ENCODE peak calls at places on chromosomes 7 and 10, in eight cellular contexts. One of them, this sample, is unnamed. For H3K4me1, the result is how much of the 10 kb centered on the place peaks cover.

GRCh38 chr10:126063353-126063791 is 167.0 kb downstream of the FANK1 start:
- DNase-seq in ovary: no peak
- DNase-seq in upper lobe of right lung: no peak
- DNase-seq in A549: peak
- DNase-seq in HCT116: peak
- DNase-seq in transverse colon: no peak
- DNase-seq in psoas muscle: no peak
- DNase-seq in heart left ventricle: no peak
- DNase-seq in this sample: no peak

GRCh38 chr10:63702107-63702506 is 180.9 kb downstream of the REEP3 start:
- DNase-seq in upper lobe of right lung: no peak
- DNase-seq in psoas muscle: no peak
- DNase-seq in A549: no peak
- DNase-seq in heart left ventricle: no peak
- DNase-seq in ovary: no peak
- DNase-seq in HCT116: no peak
- DNase-seq in transverse colon: no peak
- DNase-seq in this sample: no peak

GRCh38 chr7:107170051-107170661 is 1.4 kb downstream of the HBP1 start:
- DNase-seq in heart left ventricle: no peak
- DNase-seq in upper lobe of right lung: no peak
- DNase-seq in ovary: no peak
- DNase-seq in transverse colon: no peak
- DNase-seq in HCT116: no peak
- DNase-seq in A549: no peak
- DNase-seq in psoas muscle: no peak
- DNase-seq in this sample: no peak

GRCh38 chr7:794671-795329 is 37.5 kb upstream of the SUN1 start:
- DNase-seq in psoas muscle: no peak
- DNase-seq in ovary: no peak
- DNase-seq in heart left ventricle: no peak
- DNase-seq in upper lobe of right lung: no peak
- DNase-seq in transverse colon: peak
- DNase-seq in HCT116: no peak
- DNase-seq in A549: no peak
- DNase-seq in this sample: no peak

GRCh38 chr7:55365103-55365679 is at the start of gene LANCL2:
- DNase-seq in heart left ventricle: no peak
- DNase-seq in HCT116: no peak
- DNase-seq in psoas muscle: no peak
- DNase-seq in upper lobe of right lung: no peak
- DNase-seq in ovary: no peak
- DNase-seq in transverse colon: peak
- DNase-seq in A549: no peak
- DNase-seq in this sample: no peak

GRCh38 chr7:30979027-30979426 is 15.3 kb downstream of the GHRHR start:
- DNase-seq in psoas muscle: no peak
- DNase-seq in HCT116: no peak
- DNase-seq in transverse colon: no peak
- DNase-seq in A549: no peak
- DNase-seq in ovary: no peak
- DNase-seq in upper lobe of right lung: no peak
- DNase-seq in heart left ventricle: no peak
- DNase-seq in this sample: no peak

GRCh38 chr10:47318706-47319105 is 3.5 kb upstream of the GDF2 start:
- DNase-seq in psoas muscle: no peak
- DNase-seq in transverse colon: no peak
- DNase-seq in heart left ventricle: no peak
- DNase-seq in HCT116: peak
- DNase-seq in A549: peak
- DNase-seq in upper lobe of right lung: peak
- DNase-seq in ovary: no peak
- DNase-seq in this sample: no peak

GRCh38 chr10:61822781-61823230 is 78.7 kb upstream of the ARID5B start:
- DNase-seq in psoas muscle: no peak
- DNase-seq in upper lobe of right lung: no peak
- DNase-seq in transverse colon: no peak
- DNase-seq in HCT116: no peak
- DNase-seq in heart left ventricle: no peak
- DNase-seq in A549: no peak
- DNase-seq in ovary: no peak
- DNase-seq in this sample: no peak

GRCh38 chr7:122989041-122989440 is 6.5 kb downstream of the TAS2R16 start:
- DNase-seq in A549: no peak
- DNase-seq in HCT116: no peak
- DNase-seq in transverse colon: no peak
- DNase-seq in upper lobe of right lung: no peak
- DNase-seq in ovary: no peak
- DNase-seq in heart left ventricle: no peak
- DNase-seq in psoas muscle: no peak
- DNase-seq in this sample: no peak

GRCh38 chr10:127549009-127549408 is at the start of gene NPS:
- DNase-seq in HCT116: no peak
- DNase-seq in upper lobe of right lung: no peak
- DNase-seq in ovary: no peak
- DNase-seq in psoas muscle: no peak
- DNase-seq in A549: no peak
- DNase-seq in transverse colon: no peak
- DNase-seq in heart left ventricle: no peak
- DNase-seq in this sample: no peak

GRCh38 chr7:148303295-148304013 is 287.1 kb upstream of the C7orf33 start:
- DNase-seq in A549: peak
- DNase-seq in HCT116: no peak
- DNase-seq in upper lobe of right lung: no peak
- DNase-seq in transverse colon: peak
- DNase-seq in ovary: peak
- DNase-seq in psoas muscle: peak
- DNase-seq in heart left ventricle: peak
- DNase-seq in this sample: peak

GRCh38 chr7:135147899-135148721 is at the start of gene TMEM140:
- DNase-seq in upper lobe of right lung: no peak
- DNase-seq in psoas muscle: no peak
- DNase-seq in heart left ventricle: no peak
- DNase-seq in HCT116: no peak
- DNase-seq in A549: peak
- DNase-seq in ovary: no peak
- DNase-seq in transverse colon: peak
- DNase-seq in this sample: no peak

GRCh38 chr7:135857519-135858274 is 109.1 kb upstream of the FAM180A start:
- DNase-seq in HCT116: no peak
- DNase-seq in transverse colon: no peak
- DNase-seq in upper lobe of right lung: no peak
- DNase-seq in ovary: no peak
- DNase-seq in psoas muscle: no peak
- DNase-seq in heart left ventricle: no peak
- DNase-seq in A549: no peak
- DNase-seq in this sample: no peak

GRCh38 chr10:78414380-78414779 is 380.7 kb downstream of the RPS24 start:
- DNase-seq in psoas muscle: no peak
- DNase-seq in upper lobe of right lung: no peak
- DNase-seq in HCT116: no peak
- DNase-seq in ovary: no peak
- DNase-seq in transverse colon: no peak
- DNase-seq in heart left ventricle: no peak
- DNase-seq in A549: no peak
- DNase-seq in this sample: peak

GRCh38 chr10:69483988-69484387 is 32.7 kb downstream of the TSPAN15 start:
- DNase-seq in upper lobe of right lung: no peak
- DNase-seq in transverse colon: no peak
- DNase-seq in HCT116: no peak
- DNase-seq in A549: no peak
- DNase-seq in ovary: no peak
- DNase-seq in heart left ventricle: no peak
- DNase-seq in psoas muscle: no peak
- DNase-seq in this sample: no peak

GRCh38 chr10:92689663-92690210 is at the start of gene HHEX:
- DNase-seq in transverse colon: peak
- DNase-seq in ovary: no peak
- DNase-seq in heart left ventricle: peak
- DNase-seq in HCT116: peak
- DNase-seq in A549: peak
- DNase-seq in psoas muscle: peak
- DNase-seq in upper lobe of right lung: peak
- DNase-seq in this sample: no peak

GRCh38 chr7:139542308-139543151 is 19.0 kb downstream of the CLEC2L start:
- DNase-seq in transverse colon: no peak
- DNase-seq in psoas muscle: no peak
- DNase-seq in HCT116: no peak
- DNase-seq in upper lobe of right lung: peak
- DNase-seq in ovary: no peak
- DNase-seq in A549: no peak
- DNase-seq in heart left ventricle: no peak
- DNase-seq in this sample: no peak

GRCh38 chr7:155411718-155412415 is 46.1 kb upstream of the EN2 start:
- DNase-seq in HCT116: no peak
- DNase-seq in heart left ventricle: no peak
- DNase-seq in transverse colon: no peak
- DNase-seq in ovary: no peak
- DNase-seq in upper lobe of right lung: no peak
- DNase-seq in A549: no peak
- DNase-seq in psoas muscle: no peak
- DNase-seq in this sample: no peak

GRCh38 chr10:119479048-119479394 is 63.5 kb downstream of the RGS10 start:
- DNase-seq in transverse colon: no peak
- DNase-seq in heart left ventricle: no peak
- DNase-seq in upper lobe of right lung: no peak
- DNase-seq in ovary: no peak
- DNase-seq in HCT116: no peak
- DNase-seq in psoas muscle: no peak
- DNase-seq in A549: no peak
- DNase-seq in this sample: no peak
- H3K4me3 ChIP-seq in transverse colon: no peak
- H3K4me3 ChIP-seq in heart left ventricle: no peak
- H3K4me3 ChIP-seq in upper lobe of right lung: no peak
- H3K4me3 ChIP-seq in ovary: no peak
- H3K4me3 ChIP-seq in HCT116: no peak
- H3K4me3 ChIP-seq in psoas muscle: no peak
- H3K4me3 ChIP-seq in A549: no peak
- H3K4me3 ChIP-seq in this sample: no peak

GRCh38 chr7:101169110-101169837 is 3.9 kb upstream of the VGF start:
- DNase-seq in ovary: no peak
- DNase-seq in heart left ventricle: no peak
- DNase-seq in transverse colon: no peak
- DNase-seq in upper lobe of right lung: no peak
- DNase-seq in A549: no peak
- DNase-seq in HCT116: no peak
- DNase-seq in psoas muscle: no peak
- DNase-seq in this sample: no peak
- H3K4me1 ChIP-seq in ovary: under half
- H3K4me1 ChIP-seq in heart left ventricle: under half
- H3K4me1 ChIP-seq in transverse colon: half or more
- H3K4me1 ChIP-seq in upper lobe of right lung: under half
- H3K4me1 ChIP-seq in A549: half or more
- H3K4me1 ChIP-seq in HCT116: half or more
- H3K4me1 ChIP-seq in psoas muscle: under half
- H3K4me1 ChIP-seq in this sample: half or more

GRCh38 chr10:3047622-3047995 is 19.7 kb upstream of the PFKP start:
- DNase-seq in HCT116: no peak
- DNase-seq in transverse colon: no peak
- DNase-seq in upper lobe of right lung: no peak
- DNase-seq in ovary: no peak
- DNase-seq in heart left ventricle: no peak
- DNase-seq in psoas muscle: no peak
- DNase-seq in A549: no peak
- DNase-seq in this sample: no peak

GRCh38 chr10:3043512-3044368 is 23.6 kb upstream of the PFKP start:
- DNase-seq in A549: peak
- DNase-seq in psoas muscle: peak
- DNase-seq in ovary: no peak
- DNase-seq in transverse colon: peak
- DNase-seq in heart left ventricle: peak
- DNase-seq in upper lobe of right lung: no peak
- DNase-seq in HCT116: peak
- DNase-seq in this sample: no peak

GRCh38 chr10:3046210-3046779 is 21.1 kb upstream of the PFKP start:
- DNase-seq in heart left ventricle: no peak
- DNase-seq in HCT116: no peak
- DNase-seq in ovary: no peak
- DNase-seq in upper lobe of right lung: no peak
- DNase-seq in transverse colon: no peak
- DNase-seq in A549: no peak
- DNase-seq in psoas muscle: no peak
- DNase-seq in this sample: no peak

GRCh38 chr10:3046941-3047621 is 20.3 kb upstream of the PFKP start:
- DNase-seq in upper lobe of right lung: no peak
- DNase-seq in heart left ventricle: no peak
- DNase-seq in A549: no peak
- DNase-seq in psoas muscle: no peak
- DNase-seq in HCT116: no peak
- DNase-seq in ovary: no peak
- DNase-seq in transverse colon: no peak
- DNase-seq in this sample: no peak

DNA sequence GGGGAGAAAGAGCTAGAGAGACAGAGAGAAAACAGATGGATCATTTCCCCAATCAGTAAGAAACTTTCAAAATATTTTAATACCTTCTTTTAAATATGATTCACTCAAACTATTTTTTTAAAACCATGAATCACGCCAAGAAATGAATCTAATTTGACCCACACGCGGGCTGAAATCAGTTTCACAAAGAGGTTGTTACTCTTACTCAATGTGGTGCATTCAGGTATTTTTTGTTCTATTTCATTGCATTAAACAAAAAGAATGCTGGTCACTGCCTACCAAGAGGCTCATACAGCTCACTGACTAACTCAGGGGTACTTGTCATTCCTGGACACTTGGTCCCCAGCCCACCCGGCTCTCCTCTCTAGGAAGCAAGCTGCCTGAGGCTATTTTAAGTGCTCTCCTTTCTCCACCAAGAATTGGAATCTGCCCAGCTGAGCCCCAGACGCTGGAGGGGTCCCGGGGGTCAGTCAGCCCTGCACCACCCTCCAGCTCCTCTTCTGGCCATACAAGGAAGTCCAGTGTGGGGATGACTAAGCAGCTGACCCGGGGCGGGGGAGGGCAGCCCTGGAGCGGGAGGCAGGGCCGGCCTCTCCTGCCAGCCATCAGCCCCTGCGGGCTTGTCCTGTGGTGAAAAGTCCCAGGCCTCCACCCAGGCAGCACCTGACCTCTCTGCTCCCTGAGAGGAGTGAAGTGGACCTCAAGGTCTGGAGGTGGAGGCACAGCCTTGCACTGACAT is 21.7 kb upstream of the PFKP start:
- DNase-seq in upper lobe of right lung: peak
- DNase-seq in A549: peak
- DNase-seq in heart left ventricle: peak
- DNase-seq in HCT116: no peak
- DNase-seq in transverse colon: peak
- DNase-seq in psoas muscle: peak
- DNase-seq in ovary: peak
- DNase-seq in this sample: no peak
- H3K4me3 ChIP-seq in upper lobe of right lung: no peak
- H3K4me3 ChIP-seq in A549: no peak
- H3K4me3 ChIP-seq in heart left ventricle: no peak
- H3K4me3 ChIP-seq in HCT116: peak
- H3K4me3 ChIP-seq in transverse colon: no peak
- H3K4me3 ChIP-seq in psoas muscle: no peak
- H3K4me3 ChIP-seq in ovary: no peak
- H3K4me3 ChIP-seq in this sample: no peak

DNA sequence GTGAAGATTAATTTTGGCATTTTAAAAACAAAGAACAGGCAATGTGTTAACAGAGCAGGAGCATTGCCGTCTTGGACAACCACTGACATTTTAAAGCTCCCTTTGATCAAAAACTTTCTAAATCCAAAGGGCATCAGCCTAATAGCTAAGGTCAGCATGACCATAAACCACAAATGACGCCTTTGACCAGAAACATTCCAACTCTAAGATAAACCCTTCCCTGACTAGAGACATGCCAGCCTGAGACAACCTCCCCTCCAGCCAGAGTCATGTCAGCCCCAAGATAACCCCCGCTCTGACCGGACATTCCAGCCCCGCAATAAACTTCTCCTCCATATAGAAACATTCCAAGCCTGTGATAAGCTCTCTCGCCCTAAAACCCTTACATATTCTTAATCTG is 949.4 kb upstream of the POT1 start:
- DNase-seq in psoas muscle: no peak
- DNase-seq in HCT116: peak
- DNase-seq in upper lobe of right lung: no peak
- DNase-seq in transverse colon: no peak
- DNase-seq in heart left ventricle: no peak
- DNase-seq in A549: no peak
- DNase-seq in ovary: no peak
- DNase-seq in this sample: no peak
- H3K4me1 ChIP-seq in psoas muscle: under half
- H3K4me1 ChIP-seq in HCT116: under half
- H3K4me1 ChIP-seq in upper lobe of right lung: under half
- H3K4me1 ChIP-seq in transverse colon: under half
- H3K4me1 ChIP-seq in heart left ventricle: under half
- H3K4me1 ChIP-seq in A549: under half
- H3K4me1 ChIP-seq in ovary: under half
- H3K4me1 ChIP-seq in this sample: under half